ENCODE peak calls at places on chromosomes 16 and 17, in eight cellular contexts. N is effector CD4-positive, alpha-beta T cell; R is COLO829; Y is KBM-7; K is thoracic aorta; S is NCI-H2029; T is NCI-H1048; Z is NAMALWA. I is an unnamed sample.

GRCh38 chr16:17578921-17579876 is 108.4 kb upstream of the XYLT1 start:
- DNase-seq in N (peak), R (peak), Y (peak), K (peak), S (peak), T (no peak), Z (peak), I (peak)

GRCh38 chr16:48117217-48118105 is 38.3 kb downstream of the ABCC12 start:
- DNase-seq in N (peak), R (peak), Y (peak), K (no peak), S (peak), T (no peak), Z (peak), I (peak)

GRCh38 chr17:79631640-79632431 is 21.0 kb upstream of the RBFOX3 start:
- DNase-seq in N (no peak), R (no peak), Y (no peak), K (no peak), S (no peak), T (no peak), Z (no peak), I (no peak)

GRCh38 chr16:23847938-23848337 is 12.2 kb downstream of the PRKCB start:
- DNase-seq in N (peak), R (no peak), Y (peak), K (no peak), S (no peak), T (no peak), Z (no peak), I (peak)

GRCh38 chr16:55917373-55917919 is 42.3 kb upstream of the CES5A start:
- DNase-seq in N (no peak), R (no peak), Y (no peak), K (no peak), S (no peak), T (no peak), Z (no peak), I (no peak)

GRCh38 chr16:29992371-29992967 is 2.9 kb downstream of the HIRIP3 start:
- DNase-seq in N (no peak), R (no peak), Y (no peak), K (no peak), S (no peak), T (no peak), Z (no peak), I (no peak)

GRCh38 chr17:51298508-51299371 is 38.4 kb downstream of the UTP18 start:
- DNase-seq in N (no peak), R (peak), Y (peak), K (no peak), S (peak), T (no peak), Z (peak), I (no peak)

GRCh38 chr17:28810437-28810836 is 32.2 kb downstream of the FAM222B start:
- DNase-seq in N (no peak), R (no peak), Y (no peak), K (no peak), S (no peak), T (no peak), Z (no peak), I (no peak)

GRCh38 chr17:41705271-41705991 is 6.7 kb upstream of the GAST start:
- DNase-seq in N (no peak), R (no peak), Y (no peak), K (no peak), S (no peak), T (no peak), Z (no peak), I (no peak)

GRCh38 chr17:50056217-50056960 is 479 bp downstream of the ITGA3 start:
- DNase-seq in N (peak), R (no peak), Y (peak), K (no peak), S (peak), T (no peak), Z (peak), I (peak)

GRCh38 chr17:77882481-77883212 is 75.9 kb upstream of the TNRC6C start:
- DNase-seq in N (peak), R (peak), Y (no peak), K (no peak), S (no peak), T (no peak), Z (peak), I (peak)

GRCh38 chr17:68035131-68035522 is 408 bp upstream of the KPNA2 start:
- DNase-seq in N (peak), R (peak), Y (no peak), K (peak), S (peak), T (peak), Z (no peak), I (peak)

GRCh38 chr17:30534298-30534697 is 57.1 kb downstream of the GOSR1 start:
- DNase-seq in N (no peak), R (no peak), Y (no peak), K (no peak), S (no peak), T (no peak), Z (no peak), I (no peak)

GRCh38 chr17:31552568-31552967 is 161.1 kb downstream of the RAB11FIP4 start:
- DNase-seq in N (no peak), R (no peak), Y (no peak), K (no peak), S (no peak), T (no peak), Z (no peak), I (no peak)

GRCh38 chr17:44314869-44315661 is 6.7 kb downstream of the RUNDC3A start:
- DNase-seq in N (no peak), R (no peak), Y (no peak), K (no peak), S (peak), T (no peak), Z (no peak), I (no peak)

GRCh38 chr17:58047751-58048150 is 35.5 kb upstream of the DYNLL2 start:
- DNase-seq in N (no peak), R (no peak), Y (no peak), K (no peak), S (no peak), T (no peak), Z (no peak), I (no peak)

GRCh38 chr17:8912060-8912981 is 44.8 kb upstream of the PIK3R6 start:
- DNase-seq in N (no peak), R (no peak), Y (no peak), K (no peak), S (no peak), T (no peak), Z (no peak), I (no peak)

GRCh38 chr17:16973760-16974540 is 2.0 kb upstream of the TNFRSF13B start:
- DNase-seq in N (no peak), R (no peak), Y (no peak), K (no peak), S (no peak), T (no peak), Z (peak), I (no peak)

GRCh38 chr17:77400445-77400870 is 259.7 kb downstream of the SEC14L1 start:
- DNase-seq in N (peak), R (no peak), Y (peak), K (no peak), S (no peak), T (no peak), Z (peak), I (peak)

GRCh38 chr16:23496826-23497542 is 13.3 kb downstream of the GGA2 start:
- DNase-seq in N (no peak), R (peak), Y (no peak), K (no peak), S (no peak), T (no peak), Z (no peak), I (no peak)

GRCh38 chr17:43003542-43004172 is 2.9 kb upstream of the IFI35 start:
- DNase-seq in N (no peak), R (no peak), Y (no peak), K (no peak), S (no peak), T (no peak), Z (peak), I (no peak)

GRCh38 chr16:4580245-4580644 is 24.1 kb downstream of the C16orf96 start:
- DNase-seq in N (no peak), R (no peak), Y (no peak), K (no peak), S (no peak), T (no peak), Z (no peak), I (no peak)

GRCh38 chr17:45270828-45271418 is 9.0 kb upstream of the SPATA32 start:
- DNase-seq in N (peak), R (no peak), Y (peak), K (no peak), S (no peak), T (no peak), Z (peak), I (peak)

GRCh38 chr16:12600116-12600515 is 203.6 kb downstream of the CPPED1 start:
- DNase-seq in N (no peak), R (no peak), Y (no peak), K (no peak), S (no peak), T (no peak), Z (no peak), I (no peak)

GRCh38 chr17:67528751-67529436 is 151.8 kb downstream of the PITPNC1 start:
- DNase-seq in N (no peak), R (no peak), Y (no peak), K (peak), S (peak), T (no peak), Z (no peak), I (no peak)

GRCh38 chr16:1441391-1441829 is 2.9 kb downstream of the CCDC154 start:
- DNase-seq in N (no peak), R (no peak), Y (no peak), K (no peak), S (no peak), T (no peak), Z (no peak), I (no peak)

GRCh38 chr16:67531247-67531646 is 2.6 kb downstream of the RIPOR1 start:
- DNase-seq in N (no peak), R (no peak), Y (peak), K (no peak), S (no peak), T (no peak), Z (peak), I (no peak)

GRCh38 chr17:66369830-66370229 is 67.4 kb downstream of the PRKCA start:
- DNase-seq in N (no peak), R (no peak), Y (no peak), K (no peak), S (no peak), T (no peak), Z (no peak), I (no peak)

GRCh38 chr16:82439678-82440293 is 187.0 kb upstream of the CDH13 start:
- DNase-seq in N (no peak), R (peak), Y (peak), K (no peak), S (no peak), T (no peak), Z (peak), I (no peak)

GRCh38 chr16:7057458-7057857 is 275.2 kb upstream of the RBFOX1 start:
- DNase-seq in N (no peak), R (no peak), Y (no peak), K (no peak), S (no peak), T (no peak), Z (no peak), I (no peak)

GRCh38 chr17:69567130-69567529 is 152.6 kb downstream of the MAP2K6 start:
- DNase-seq in N (no peak), R (no peak), Y (no peak), K (no peak), S (no peak), T (no peak), Z (no peak), I (no peak)

GRCh38 chr17:58913552-58913951 is 157.9 kb downstream of the PPM1E start:
- DNase-seq in N (no peak), R (no peak), Y (no peak), K (no peak), S (no peak), T (no peak), Z (no peak), I (no peak)

GRCh38 chr16:51121850-51122249 is 29.2 kb downstream of the SALL1 start:
- DNase-seq in N (no peak), R (no peak), Y (no peak), K (no peak), S (no peak), T (no peak), Z (no peak), I (no peak)

GRCh38 chr16:63617047-63617989 is 1504.5 kb downstream of the CDH11 start:
- DNase-seq in N (no peak), R (no peak), Y (no peak), K (no peak), S (no peak), T (no peak), Z (no peak), I (no peak)

GRCh38 chr17:68238894-68239293 is 8.9 kb upstream of the AMZ2 start:
- DNase-seq in N (no peak), R (no peak), Y (no peak), K (no peak), S (no peak), T (no peak), Z (no peak), I (no peak)

GRCh38 chr16:4675864-4676786 is 17.2 kb upstream of the NUDT16L1 start:
- DNase-seq in N (peak), R (no peak), Y (peak), K (no peak), S (no peak), T (no peak), Z (no peak), I (peak)

I was measured in activated T-cell treated with anti-CD3 and anti-CD28 coated beads for 1 hour.